ENCODE peak calls at places on chromosomes 13 and 19, in nine cellular contexts. One of them, this sample, is unnamed.
A peak's percentile ranks its signal among the peaks of the same experiment; 100 is the strongest.

GRCh38 chr13:30796132-30796832 is 60.9 kb downstream of the ALOX5AP start:
- DNase-seq in A172: peak; percentile 88
- DNase-seq in T-helper 2 cell: no peak
- DNase-seq in activated CD4-positive, alpha-beta T cell treated with anti-CD3 and anti-CD28 coated beads for 1 hour: no peak
- DNase-seq in MV-4-11: no peak
- DNase-seq in AML-193: peak; percentile 27
- DNase-seq in stimulated activated CD4-positive, alpha-beta T cell treated with anti-CD3 and anti-CD28 coated beads, Interleukin-12 subunit alpha, Interleukin-12 subunit beta, amount 100 ng/mL, for 4 hours: no peak
- DNase-seq in stimulated activated naive CD8-positive, alpha-beta T cell treated with anti-CD3 and anti-CD28 coated beads, Interleukin-15, Interleukin-2, amounts not matched to agents 100 U/mL and 50 U/mL, for 24 hours: peak; percentile 15
- DNase-seq in activated naive CD4-positive, alpha-beta T cell treated with anti-CD3 and anti-CD28 coated beads, Interleukin-2, amount 10 ng/mL, durations not matched to agents 7 days and 5 days: peak; percentile 36
- DNase-seq in this sample: no peak

GRCh38 chr13:112583592-112584277 is 4.2 kb downstream of the TUBGCP3 start:
- DNase-seq in A172: no peak
- DNase-seq in T-helper 2 cell: no peak
- DNase-seq in activated naive CD4-positive, alpha-beta T cell treated with anti-CD3 and anti-CD28 coated beads, Interleukin-2, amount 10 ng/mL, durations not matched to agents 7 days and 5 days: no peak
- DNase-seq in stimulated activated CD4-positive, alpha-beta T cell treated with anti-CD3 and anti-CD28 coated beads, Interleukin-12 subunit alpha, Interleukin-12 subunit beta, amount 100 ng/mL, for 4 hours: no peak
- DNase-seq in stimulated activated naive CD8-positive, alpha-beta T cell treated with anti-CD3 and anti-CD28 coated beads, Interleukin-15, Interleukin-2, amounts not matched to agents 100 U/mL and 50 U/mL, for 24 hours: peak; percentile 12
- DNase-seq in activated CD4-positive, alpha-beta T cell treated with anti-CD3 and anti-CD28 coated beads for 1 hour: no peak
- DNase-seq in AML-193: peak; percentile 97
- DNase-seq in MV-4-11: peak; percentile 96
- DNase-seq in this sample: no peak

GRCh38 chr13:41613984-41614581 is 156.7 kb downstream of the RGCC start:
- DNase-seq in activated naive CD4-positive, alpha-beta T cell treated with anti-CD3 and anti-CD28 coated beads, Interleukin-2, amount 10 ng/mL, durations not matched to agents 7 days and 5 days: no peak
- DNase-seq in MV-4-11: no peak
- DNase-seq in stimulated activated CD4-positive, alpha-beta T cell treated with anti-CD3 and anti-CD28 coated beads, Interleukin-12 subunit alpha, Interleukin-12 subunit beta, amount 100 ng/mL, for 4 hours: no peak
- DNase-seq in T-helper 2 cell: no peak
- DNase-seq in AML-193: no peak
- DNase-seq in stimulated activated naive CD8-positive, alpha-beta T cell treated with anti-CD3 and anti-CD28 coated beads, Interleukin-15, Interleukin-2, amounts not matched to agents 100 U/mL and 50 U/mL, for 24 hours: no peak
- DNase-seq in activated CD4-positive, alpha-beta T cell treated with anti-CD3 and anti-CD28 coated beads for 1 hour: no peak
- DNase-seq in A172: peak; percentile 23
- DNase-seq in this sample: peak; percentile 93

GRCh38 chr19:55355213-55355821 is 798 bp upstream of the COX6B2 start:
- DNase-seq in activated naive CD4-positive, alpha-beta T cell treated with anti-CD3 and anti-CD28 coated beads, Interleukin-2, amount 10 ng/mL, durations not matched to agents 7 days and 5 days: no peak
- DNase-seq in T-helper 2 cell: no peak
- DNase-seq in stimulated activated CD4-positive, alpha-beta T cell treated with anti-CD3 and anti-CD28 coated beads, Interleukin-12 subunit alpha, Interleukin-12 subunit beta, amount 100 ng/mL, for 4 hours: no peak
- DNase-seq in A172: no peak
- DNase-seq in stimulated activated naive CD8-positive, alpha-beta T cell treated with anti-CD3 and anti-CD28 coated beads, Interleukin-15, Interleukin-2, amounts not matched to agents 100 U/mL and 50 U/mL, for 24 hours: no peak
- DNase-seq in AML-193: no peak
- DNase-seq in MV-4-11: no peak
- DNase-seq in activated CD4-positive, alpha-beta T cell treated with anti-CD3 and anti-CD28 coated beads for 1 hour: no peak
- DNase-seq in this sample: no peak

GRCh38 chr13:78193853-78194252 is 275.2 kb upstream of the EDNRB start:
- DNase-seq in activated naive CD4-positive, alpha-beta T cell treated with anti-CD3 and anti-CD28 coated beads, Interleukin-2, amount 10 ng/mL, durations not matched to agents 7 days and 5 days: no peak
- DNase-seq in A172: no peak
- DNase-seq in activated CD4-positive, alpha-beta T cell treated with anti-CD3 and anti-CD28 coated beads for 1 hour: no peak
- DNase-seq in T-helper 2 cell: no peak
- DNase-seq in stimulated activated CD4-positive, alpha-beta T cell treated with anti-CD3 and anti-CD28 coated beads, Interleukin-12 subunit alpha, Interleukin-12 subunit beta, amount 100 ng/mL, for 4 hours: no peak
- DNase-seq in stimulated activated naive CD8-positive, alpha-beta T cell treated with anti-CD3 and anti-CD28 coated beads, Interleukin-15, Interleukin-2, amounts not matched to agents 100 U/mL and 50 U/mL, for 24 hours: no peak
- DNase-seq in MV-4-11: no peak
- DNase-seq in AML-193: no peak
- DNase-seq in this sample: no peak

GRCh38 chr13:48773531-48774275 is 120.0 kb downstream of the CYSLTR2 start:
- DNase-seq in AML-193: no peak
- DNase-seq in T-helper 2 cell: no peak
- DNase-seq in stimulated activated CD4-positive, alpha-beta T cell treated with anti-CD3 and anti-CD28 coated beads, Interleukin-12 subunit alpha, Interleukin-12 subunit beta, amount 100 ng/mL, for 4 hours: no peak
- DNase-seq in activated naive CD4-positive, alpha-beta T cell treated with anti-CD3 and anti-CD28 coated beads, Interleukin-2, amount 10 ng/mL, durations not matched to agents 7 days and 5 days: no peak
- DNase-seq in stimulated activated naive CD8-positive, alpha-beta T cell treated with anti-CD3 and anti-CD28 coated beads, Interleukin-15, Interleukin-2, amounts not matched to agents 100 U/mL and 50 U/mL, for 24 hours: no peak
- DNase-seq in activated CD4-positive, alpha-beta T cell treated with anti-CD3 and anti-CD28 coated beads for 1 hour: no peak
- DNase-seq in A172: no peak
- DNase-seq in MV-4-11: no peak
- DNase-seq in this sample: no peak

GRCh38 chr19:4933528-4933927 is 24.2 kb downstream of the UHRF1 start:
- DNase-seq in activated CD4-positive, alpha-beta T cell treated with anti-CD3 and anti-CD28 coated beads for 1 hour: no peak
- DNase-seq in activated naive CD4-positive, alpha-beta T cell treated with anti-CD3 and anti-CD28 coated beads, Interleukin-2, amount 10 ng/mL, durations not matched to agents 7 days and 5 days: no peak
- DNase-seq in MV-4-11: peak; percentile 93
- DNase-seq in A172: peak; percentile 25
- DNase-seq in AML-193: no peak
- DNase-seq in T-helper 2 cell: no peak
- DNase-seq in stimulated activated CD4-positive, alpha-beta T cell treated with anti-CD3 and anti-CD28 coated beads, Interleukin-12 subunit alpha, Interleukin-12 subunit beta, amount 100 ng/mL, for 4 hours: no peak
- DNase-seq in stimulated activated naive CD8-positive, alpha-beta T cell treated with anti-CD3 and anti-CD28 coated beads, Interleukin-15, Interleukin-2, amounts not matched to agents 100 U/mL and 50 U/mL, for 24 hours: no peak
- DNase-seq in this sample: no peak

GRCh38 chr13:112234131-112234875 is 141.9 kb upstream of the SPACA7 start:
- DNase-seq in T-helper 2 cell: no peak
- DNase-seq in AML-193: no peak
- DNase-seq in activated naive CD4-positive, alpha-beta T cell treated with anti-CD3 and anti-CD28 coated beads, Interleukin-2, amount 10 ng/mL, durations not matched to agents 7 days and 5 days: no peak
- DNase-seq in MV-4-11: no peak
- DNase-seq in activated CD4-positive, alpha-beta T cell treated with anti-CD3 and anti-CD28 coated beads for 1 hour: no peak
- DNase-seq in A172: no peak
- DNase-seq in stimulated activated naive CD8-positive, alpha-beta T cell treated with anti-CD3 and anti-CD28 coated beads, Interleukin-15, Interleukin-2, amounts not matched to agents 100 U/mL and 50 U/mL, for 24 hours: no peak
- DNase-seq in stimulated activated CD4-positive, alpha-beta T cell treated with anti-CD3 and anti-CD28 coated beads, Interleukin-12 subunit alpha, Interleukin-12 subunit beta, amount 100 ng/mL, for 4 hours: no peak
- DNase-seq in this sample: no peak

GRCh38 chr19:48554385-48555091 is 2.6 kb downstream of the SULT2B1 start:
- DNase-seq in A172: peak; percentile 54
- DNase-seq in stimulated activated CD4-positive, alpha-beta T cell treated with anti-CD3 and anti-CD28 coated beads, Interleukin-12 subunit alpha, Interleukin-12 subunit beta, amount 100 ng/mL, for 4 hours: no peak
- DNase-seq in activated naive CD4-positive, alpha-beta T cell treated with anti-CD3 and anti-CD28 coated beads, Interleukin-2, amount 10 ng/mL, durations not matched to agents 7 days and 5 days: no peak
- DNase-seq in stimulated activated naive CD8-positive, alpha-beta T cell treated with anti-CD3 and anti-CD28 coated beads, Interleukin-15, Interleukin-2, amounts not matched to agents 100 U/mL and 50 U/mL, for 24 hours: no peak
- DNase-seq in activated CD4-positive, alpha-beta T cell treated with anti-CD3 and anti-CD28 coated beads for 1 hour: no peak
- DNase-seq in MV-4-11: no peak
- DNase-seq in AML-193: no peak
- DNase-seq in T-helper 2 cell: no peak
- DNase-seq in this sample: peak; percentile 19

GRCh38 chr19:2451741-2452140 is 5.0 kb downstream of the LMNB2 start:
- DNase-seq in AML-193: no peak
- DNase-seq in stimulated activated CD4-positive, alpha-beta T cell treated with anti-CD3 and anti-CD28 coated beads, Interleukin-12 subunit alpha, Interleukin-12 subunit beta, amount 100 ng/mL, for 4 hours: no peak
- DNase-seq in activated naive CD4-positive, alpha-beta T cell treated with anti-CD3 and anti-CD28 coated beads, Interleukin-2, amount 10 ng/mL, durations not matched to agents 7 days and 5 days: no peak
- DNase-seq in activated CD4-positive, alpha-beta T cell treated with anti-CD3 and anti-CD28 coated beads for 1 hour: no peak
- DNase-seq in A172: no peak
- DNase-seq in T-helper 2 cell: no peak
- DNase-seq in stimulated activated naive CD8-positive, alpha-beta T cell treated with anti-CD3 and anti-CD28 coated beads, Interleukin-15, Interleukin-2, amounts not matched to agents 100 U/mL and 50 U/mL, for 24 hours: no peak
- DNase-seq in MV-4-11: no peak
- DNase-seq in this sample: no peak

GRCh38 chr13:22926176-22927007 is 254.4 kb upstream of the SGCG start:
- DNase-seq in stimulated activated CD4-positive, alpha-beta T cell treated with anti-CD3 and anti-CD28 coated beads, Interleukin-12 subunit alpha, Interleukin-12 subunit beta, amount 100 ng/mL, for 4 hours: no peak
- DNase-seq in stimulated activated naive CD8-positive, alpha-beta T cell treated with anti-CD3 and anti-CD28 coated beads, Interleukin-15, Interleukin-2, amounts not matched to agents 100 U/mL and 50 U/mL, for 24 hours: no peak
- DNase-seq in activated naive CD4-positive, alpha-beta T cell treated with anti-CD3 and anti-CD28 coated beads, Interleukin-2, amount 10 ng/mL, durations not matched to agents 7 days and 5 days: no peak
- DNase-seq in activated CD4-positive, alpha-beta T cell treated with anti-CD3 and anti-CD28 coated beads for 1 hour: no peak
- DNase-seq in AML-193: no peak
- DNase-seq in A172: no peak
- DNase-seq in MV-4-11: no peak
- DNase-seq in T-helper 2 cell: no peak
- DNase-seq in this sample: peak; percentile 2

GRCh38 chr13:31048521-31048920 is 113.2 kb downstream of the HSPH1 start:
- DNase-seq in MV-4-11: no peak
- DNase-seq in A172: peak; percentile 58
- DNase-seq in stimulated activated CD4-positive, alpha-beta T cell treated with anti-CD3 and anti-CD28 coated beads, Interleukin-12 subunit alpha, Interleukin-12 subunit beta, amount 100 ng/mL, for 4 hours: no peak
- DNase-seq in stimulated activated naive CD8-positive, alpha-beta T cell treated with anti-CD3 and anti-CD28 coated beads, Interleukin-15, Interleukin-2, amounts not matched to agents 100 U/mL and 50 U/mL, for 24 hours: no peak
- DNase-seq in T-helper 2 cell: no peak
- DNase-seq in AML-193: no peak
- DNase-seq in activated naive CD4-positive, alpha-beta T cell treated with anti-CD3 and anti-CD28 coated beads, Interleukin-2, amount 10 ng/mL, durations not matched to agents 7 days and 5 days: no peak
- DNase-seq in activated CD4-positive, alpha-beta T cell treated with anti-CD3 and anti-CD28 coated beads for 1 hour: no peak
- DNase-seq in this sample: no peak

GRCh38 chr19:43430142-43430710 is 15.5 kb downstream of the TEX101 start:
- DNase-seq in AML-193: no peak
- DNase-seq in activated naive CD4-positive, alpha-beta T cell treated with anti-CD3 and anti-CD28 coated beads, Interleukin-2, amount 10 ng/mL, durations not matched to agents 7 days and 5 days: peak; percentile 38
- DNase-seq in MV-4-11: peak; percentile 15
- DNase-seq in stimulated activated CD4-positive, alpha-beta T cell treated with anti-CD3 and anti-CD28 coated beads, Interleukin-12 subunit alpha, Interleukin-12 subunit beta, amount 100 ng/mL, for 4 hours: no peak
- DNase-seq in A172: no peak
- DNase-seq in T-helper 2 cell: no peak
- DNase-seq in stimulated activated naive CD8-positive, alpha-beta T cell treated with anti-CD3 and anti-CD28 coated beads, Interleukin-15, Interleukin-2, amounts not matched to agents 100 U/mL and 50 U/mL, for 24 hours: no peak
- DNase-seq in activated CD4-positive, alpha-beta T cell treated with anti-CD3 and anti-CD28 coated beads for 1 hour: no peak
- DNase-seq in this sample: no peak

GRCh38 chr19:46107371-46107770 is 17.1 kb downstream of the IGFL3 start:
- DNase-seq in AML-193: no peak
- DNase-seq in MV-4-11: no peak
- DNase-seq in stimulated activated CD4-positive, alpha-beta T cell treated with anti-CD3 and anti-CD28 coated beads, Interleukin-12 subunit alpha, Interleukin-12 subunit beta, amount 100 ng/mL, for 4 hours: no peak
- DNase-seq in activated naive CD4-positive, alpha-beta T cell treated with anti-CD3 and anti-CD28 coated beads, Interleukin-2, amount 10 ng/mL, durations not matched to agents 7 days and 5 days: no peak
- DNase-seq in stimulated activated naive CD8-positive, alpha-beta T cell treated with anti-CD3 and anti-CD28 coated beads, Interleukin-15, Interleukin-2, amounts not matched to agents 100 U/mL and 50 U/mL, for 24 hours: no peak
- DNase-seq in activated CD4-positive, alpha-beta T cell treated with anti-CD3 and anti-CD28 coated beads for 1 hour: no peak
- DNase-seq in A172: peak; percentile 17
- DNase-seq in T-helper 2 cell: no peak
- DNase-seq in this sample: peak; percentile 67

GRCh38 chr13:51957377-51958216 is 53.7 kb downstream of the ATP7B start:
- DNase-seq in activated naive CD4-positive, alpha-beta T cell treated with anti-CD3 and anti-CD28 coated beads, Interleukin-2, amount 10 ng/mL, durations not matched to agents 7 days and 5 days: no peak
- DNase-seq in A172: no peak
- DNase-seq in T-helper 2 cell: no peak
- DNase-seq in activated CD4-positive, alpha-beta T cell treated with anti-CD3 and anti-CD28 coated beads for 1 hour: no peak
- DNase-seq in stimulated activated CD4-positive, alpha-beta T cell treated with anti-CD3 and anti-CD28 coated beads, Interleukin-12 subunit alpha, Interleukin-12 subunit beta, amount 100 ng/mL, for 4 hours: no peak
- DNase-seq in AML-193: no peak
- DNase-seq in stimulated activated naive CD8-positive, alpha-beta T cell treated with anti-CD3 and anti-CD28 coated beads, Interleukin-15, Interleukin-2, amounts not matched to agents 100 U/mL and 50 U/mL, for 24 hours: no peak
- DNase-seq in MV-4-11: no peak
- DNase-seq in this sample: no peak

GRCh38 chr13:65540064-65540635 is 1690.0 kb downstream of the PCDH9 start:
- DNase-seq in stimulated activated naive CD8-positive, alpha-beta T cell treated with anti-CD3 and anti-CD28 coated beads, Interleukin-15, Interleukin-2, amounts not matched to agents 100 U/mL and 50 U/mL, for 24 hours: no peak
- DNase-seq in T-helper 2 cell: no peak
- DNase-seq in activated CD4-positive, alpha-beta T cell treated with anti-CD3 and anti-CD28 coated beads for 1 hour: no peak
- DNase-seq in activated naive CD4-positive, alpha-beta T cell treated with anti-CD3 and anti-CD28 coated beads, Interleukin-2, amount 10 ng/mL, durations not matched to agents 7 days and 5 days: no peak
- DNase-seq in MV-4-11: no peak
- DNase-seq in A172: peak; percentile 52
- DNase-seq in AML-193: no peak
- DNase-seq in stimulated activated CD4-positive, alpha-beta T cell treated with anti-CD3 and anti-CD28 coated beads, Interleukin-12 subunit alpha, Interleukin-12 subunit beta, amount 100 ng/mL, for 4 hours: no peak
- DNase-seq in this sample: no peak

GRCh38 chr13:50712882-50713281 is 130.6 kb downstream of the DLEU7 start:
- DNase-seq in activated naive CD4-positive, alpha-beta T cell treated with anti-CD3 and anti-CD28 coated beads, Interleukin-2, amount 10 ng/mL, durations not matched to agents 7 days and 5 days: no peak
- DNase-seq in AML-193: no peak
- DNase-seq in activated CD4-positive, alpha-beta T cell treated with anti-CD3 and anti-CD28 coated beads for 1 hour: no peak
- DNase-seq in T-helper 2 cell: no peak
- DNase-seq in stimulated activated CD4-positive, alpha-beta T cell treated with anti-CD3 and anti-CD28 coated beads, Interleukin-12 subunit alpha, Interleukin-12 subunit beta, amount 100 ng/mL, for 4 hours: no peak
- DNase-seq in A172: no peak
- DNase-seq in MV-4-11: no peak
- DNase-seq in stimulated activated naive CD8-positive, alpha-beta T cell treated with anti-CD3 and anti-CD28 coated beads, Interleukin-15, Interleukin-2, amounts not matched to agents 100 U/mL and 50 U/mL, for 24 hours: no peak
- DNase-seq in this sample: no peak

GRCh38 chr19:44050740-44051653 is 839 bp upstream of the ZNF223 start:
- DNase-seq in AML-193: peak; percentile 28
- DNase-seq in activated naive CD4-positive, alpha-beta T cell treated with anti-CD3 and anti-CD28 coated beads, Interleukin-2, amount 10 ng/mL, durations not matched to agents 7 days and 5 days: peak; percentile 30
- DNase-seq in activated CD4-positive, alpha-beta T cell treated with anti-CD3 and anti-CD28 coated beads for 1 hour: no peak
- DNase-seq in T-helper 2 cell: no peak
- DNase-seq in stimulated activated naive CD8-positive, alpha-beta T cell treated with anti-CD3 and anti-CD28 coated beads, Interleukin-15, Interleukin-2, amounts not matched to agents 100 U/mL and 50 U/mL, for 24 hours: peak; percentile 16
- DNase-seq in A172: no peak
- DNase-seq in stimulated activated CD4-positive, alpha-beta T cell treated with anti-CD3 and anti-CD28 coated beads, Interleukin-12 subunit alpha, Interleukin-12 subunit beta, amount 100 ng/mL, for 4 hours: peak; percentile 20
- DNase-seq in MV-4-11: no peak
- DNase-seq in this sample: peak; percentile 6

GRCh38 chr13:110422913-110423688 is 116.0 kb downstream of the COL4A2 start:
- DNase-seq in activated CD4-positive, alpha-beta T cell treated with anti-CD3 and anti-CD28 coated beads for 1 hour: no peak
- DNase-seq in activated naive CD4-positive, alpha-beta T cell treated with anti-CD3 and anti-CD28 coated beads, Interleukin-2, amount 10 ng/mL, durations not matched to agents 7 days and 5 days: no peak
- DNase-seq in AML-193: no peak
- DNase-seq in T-helper 2 cell: no peak
- DNase-seq in stimulated activated CD4-positive, alpha-beta T cell treated with anti-CD3 and anti-CD28 coated beads, Interleukin-12 subunit alpha, Interleukin-12 subunit beta, amount 100 ng/mL, for 4 hours: no peak
- DNase-seq in A172: no peak
- DNase-seq in MV-4-11: no peak
- DNase-seq in stimulated activated naive CD8-positive, alpha-beta T cell treated with anti-CD3 and anti-CD28 coated beads, Interleukin-15, Interleukin-2, amounts not matched to agents 100 U/mL and 50 U/mL, for 24 hours: no peak
- DNase-seq in this sample: no peak